ENCODE peak calls at places on chromosomes 11 and 22, in five cellular contexts. A, G, X, B and K are unnamed samples.

GRCh38 chr11:100890779-100891178 is 203.7 kb downstream of the ARHGAP42 start:
- DNase-seq in X (no peak), G (peak; percentile 94), A (no peak), B (peak; percentile 76), K (peak; percentile 88)

GRCh38 chr22:29503811-29504372 is 23.9 kb downstream of the NEFH start:
- DNase-seq in G (peak; percentile 63), A (peak; percentile 48), B (peak; percentile 19), X (peak; percentile 34), K (peak; percentile 78)

GRCh38 chr11:114081641-114082414 is 22.3 kb downstream of the ZBTB16 start:
- DNase-seq in X (no peak), A (no peak), G (no peak), B (no peak), K (peak; percentile 50)

GRCh38 chr11:85718126-85718943 is 32.3 kb upstream of the CCDC89 start:
- DNase-seq in G (no peak), B (no peak), X (no peak), A (no peak), K (peak; percentile 10)

GRCh38 chr22:24707477-24707816 is 67.1 kb downstream of the PIWIL3 start:
- DNase-seq in X (no peak), A (no peak), B (no peak), G (no peak), K (no peak)

GRCh38 chr11:17389205-17389956 is 922 bp upstream of the KCNJ11 start:
- DNase-seq in B (no peak), A (peak; percentile 77), G (no peak), X (peak; percentile 60), K (no peak)

GRCh38 chr22:30923168-30923900 is 45.2 kb downstream of the MORC2 start:
- DNase-seq in G (no peak), A (peak; percentile 12), X (no peak), B (no peak), K (no peak)

GRCh38 chr11:358129-358805 is 11.0 kb upstream of the B4GALNT4 start:
- DNase-seq in A (no peak), X (no peak), B (no peak), G (no peak), K (peak; percentile 31)

GRCh38 chr11:13959001-13959400 is 3.5 kb upstream of the SPON1 start:
- DNase-seq in B (no peak), A (no peak), X (no peak), G (no peak), K (no peak)

GRCh38 chr11:93348931-93349330 is 18.4 kb downstream of the DEUP1 start:
- DNase-seq in B (no peak), X (no peak), A (no peak), G (no peak), K (no peak)

GRCh38 chr11:63933459-63933858 is 5.3 kb upstream of the NAA40 start:
- DNase-seq in A (no peak), G (no peak), X (no peak), B (no peak), K (peak; percentile 28)

GRCh38 chr11:126355926-126356897 is 726 bp downstream of the ST3GAL4 start:
- DNase-seq in B (no peak), X (peak; percentile 41), G (no peak), A (peak; percentile 49), K (peak; percentile 22)

GRCh38 chr11:57241311-57241972 is 4.4 kb upstream of the APLNR start:
- DNase-seq in G (no peak), A (no peak), X (no peak), B (no peak), K (no peak)

GRCh38 chr11:57199330-57199729 is 17.6 kb downstream of the LRRC55 start:
- DNase-seq in B (no peak), A (no peak), X (no peak), G (no peak), K (no peak)

GRCh38 chr11:17414317-17414737 is 25.9 kb upstream of the KCNJ11 start:
- DNase-seq in G (no peak), A (no peak), X (no peak), B (no peak), K (no peak)

GRCh38 chr22:23523746-23524145 is 56.3 kb downstream of the IGLL1 start:
- DNase-seq in B (no peak), X (no peak), A (no peak), G (no peak), K (no peak)

GRCh38 chr11:7480132-7480531 is 5.2 kb upstream of the OLFML1 start:
- DNase-seq in G (no peak), X (no peak), A (no peak), B (no peak), K (peak; percentile 74)